ENCODE peak calls at places on chromosome 1, in eight cellular contexts. S is Peyer's patch, F is IMR-90, C is heart left ventricle, J is A549, X is prostate gland, D is body of pancreas, U is spleen. R is an unnamed sample.

GRCh38 chr1:164440222-164440621 is 118.8 kb upstream of the PBX1 start:
- DNase-seq in S (no peak), F (no peak), C (peak), J (peak), X (no peak), D (peak), U (no peak), R (no peak)

GRCh38 chr1:221712776-221713431 is 29.0 kb downstream of the DUSP10 start:
- DNase-seq in S (no peak), F (no peak), C (no peak), J (no peak), X (no peak), D (no peak), U (peak), R (no peak)

GRCh38 chr1:74674278-74675048 is 871 bp upstream of the ERICH3 start:
- DNase-seq in S (no peak), F (no peak), C (no peak), J (no peak), X (no peak), D (no peak), U (no peak), R (no peak)

GRCh38 chr1:36223373-36223995 is 759 bp upstream of the THRAP3 start:
- DNase-seq in S (no peak), F (peak), C (no peak), J (peak), X (peak), D (no peak), U (no peak), R (no peak)

GRCh38 chr1:59635057-59635456 is 179.7 kb upstream of the HOOK1 start:
- DNase-seq in S (no peak), F (peak), C (no peak), J (no peak), X (no peak), D (no peak), U (no peak), R (no peak)

GRCh38 chr1:174982971-174983689 is 16.6 kb upstream of the CACYBP start:
- DNase-seq in S (no peak), F (peak), C (no peak), J (peak), X (no peak), D (no peak), U (no peak), R (no peak)

GRCh38 chr1:207854001-207854400 is 56.9 kb downstream of the CD34 start:
- DNase-seq in S (no peak), F (no peak), C (no peak), J (no peak), X (no peak), D (no peak), U (no peak), R (no peak)

GRCh38 chr1:160748877-160749269 is 9.8 kb downstream of the SLAMF7 start:
- DNase-seq in S (no peak), F (no peak), C (no peak), J (peak), X (no peak), D (no peak), U (no peak), R (no peak)

GRCh38 chr1:28370220-28371010 is 875 bp downstream of the PHACTR4 start:
- DNase-seq in S (no peak), F (peak), C (no peak), J (peak), X (peak), D (no peak), U (peak), R (no peak)

GRCh38 chr1:20250346-20250989 is 40.2 kb upstream of the VWA5B1 start:
- DNase-seq in S (peak), F (peak), C (no peak), J (peak), X (no peak), D (no peak), U (no peak), R (peak)

GRCh38 chr1:26288311-26288941 is 8.5 kb downstream of the SH3BGRL3 start:
- DNase-seq in S (no peak), F (peak), C (no peak), J (no peak), X (no peak), D (no peak), U (peak), R (no peak)

GRCh38 chr1:105072446-105072845 is 1322.7 kb downstream of the AMY1C start:
- DNase-seq in S (no peak), F (no peak), C (no peak), J (no peak), X (no peak), D (no peak), U (no peak), R (no peak)

GRCh38 chr1:241482761-241483250 is 36.7 kb downstream of the FH start:
- DNase-seq in S (no peak), F (peak), C (no peak), J (peak), X (no peak), D (no peak), U (no peak), R (no peak)

GRCh38 chr1:65791396-65791795 is 1.3 kb upstream of the PDE4B start:
- DNase-seq in S (no peak), F (peak), C (no peak), J (no peak), X (no peak), D (no peak), U (no peak), R (no peak)

GRCh38 chr1:71049951-71050598 is 2.5 kb upstream of the PTGER3 start:
- DNase-seq in S (no peak), F (peak), C (no peak), J (peak), X (peak), D (peak), U (no peak), R (no peak)

GRCh38 chr1:165403835-165404482 is 41.0 kb downstream of the RXRG start:
- DNase-seq in S (no peak), F (no peak), C (peak), J (peak), X (no peak), D (peak), U (no peak), R (no peak)

GRCh38 chr1:11337536-11338350 is 64.7 kb downstream of the UBIAD1 start:
- DNase-seq in S (peak), F (no peak), C (peak), J (peak), X (peak), D (peak), U (peak), R (no peak)

GRCh38 chr1:80542231-80542630 is 1258.5 kb upstream of the ADGRL2 start:
- DNase-seq in S (no peak), F (peak), C (no peak), J (no peak), X (no peak), D (no peak), U (no peak), R (no peak)

GRCh38 chr1:3017440-3018050 is 3.7 kb upstream of the ACTRT2 start:
- DNase-seq in S (no peak), F (no peak), C (no peak), J (no peak), X (no peak), D (peak), U (peak), R (peak)

GRCh38 chr1:224791362-224791941 is 138.0 kb upstream of the DNAH14 start:
- DNase-seq in S (no peak), F (no peak), C (no peak), J (no peak), X (no peak), D (no peak), U (no peak), R (no peak)

GRCh38 chr1:233197940-233198339 is 97.6 kb downstream of the PCNX2 start:
- DNase-seq in S (no peak), F (no peak), C (no peak), J (no peak), X (no peak), D (no peak), U (no peak), R (no peak)

GRCh38 chr1:116494351-116494692 is 76.5 kb downstream of the CD58 start:
- DNase-seq in S (no peak), F (no peak), C (no peak), J (no peak), X (no peak), D (no peak), U (no peak), R (no peak)

GRCh38 chr1:208174736-208175507 is 69.3 kb downstream of the PLXNA2 start:
- DNase-seq in S (no peak), F (peak), C (no peak), J (no peak), X (no peak), D (no peak), U (no peak), R (no peak)

GRCh38 chr1:115492880-115493279 is 148.9 kb upstream of the VANGL1 start:
- DNase-seq in S (no peak), F (peak), C (no peak), J (no peak), X (no peak), D (no peak), U (no peak), R (no peak)

DNA sequence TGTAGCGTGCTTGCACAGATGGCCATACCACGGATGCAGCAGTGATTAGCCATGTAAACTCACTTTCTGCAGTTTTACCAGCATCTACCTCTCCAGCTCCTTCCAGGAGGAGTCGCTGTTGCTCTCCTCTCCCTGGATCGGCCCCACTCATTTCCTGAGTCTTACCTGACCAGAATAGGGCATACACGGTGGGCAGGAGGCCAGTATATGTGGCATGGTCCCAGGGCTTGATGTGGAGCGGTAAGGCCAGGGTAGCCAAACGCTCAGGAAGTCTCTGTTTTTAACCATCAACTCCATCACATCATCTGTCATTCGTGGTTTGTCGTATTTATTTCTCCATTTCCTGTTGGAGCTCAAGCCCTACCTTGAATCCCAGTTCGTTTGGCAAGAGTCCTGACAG is 163.4 kb upstream of the USP24 start:
- DNase-seq in S (no peak), F (peak), C (peak), J (no peak), X (peak), D (peak), U (no peak), R (peak)
- TF ChIP-seq POLR2A in S (no peak), F (no peak), C (no peak), J (no peak), X (no peak), D (no peak), U (no peak), R (no peak)

DNA sequence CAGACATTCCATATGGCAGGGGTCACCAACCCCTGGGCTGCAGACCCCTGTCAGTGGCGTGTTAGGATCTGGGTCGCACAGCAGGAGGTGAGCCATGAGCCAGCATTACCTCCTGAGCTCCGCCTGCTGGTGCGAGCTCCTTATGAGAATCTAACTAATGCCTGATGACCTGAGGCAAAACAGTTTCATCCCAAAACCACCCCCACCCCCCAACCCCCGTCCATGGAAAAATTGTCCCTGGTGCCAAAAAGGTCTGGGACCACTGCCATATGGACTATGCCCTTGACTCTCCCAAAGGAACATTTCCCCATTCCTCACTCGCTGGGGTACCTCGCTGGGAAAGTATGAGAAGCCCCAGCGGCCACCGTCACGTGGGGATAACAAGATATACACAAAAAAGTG is 6.4 kb upstream of the CPT2 start:
- DNase-seq in S (no peak), F (no peak), C (no peak), J (no peak), X (no peak), D (peak), U (no peak), R (no peak)
- H3K4me3 ChIP-seq in S (no peak), F (no peak), C (no peak), J (no peak), X (no peak), D (no peak), U (no peak), R (no peak)

GRCh38 chr1:22791736-22792325 is 81.2 kb downstream of the EPHB2 start:
- DNase-seq in S (no peak), F (no peak), C (no peak), J (no peak), X (no peak), D (no peak), U (no peak), R (no peak)
- TF ChIP-seq POLR2A in S (no peak), F (no peak), C (no peak), J (no peak), X (no peak), D (no peak), U (no peak), R (no peak)

GRCh38 chr1:21933397-21934248 is 3.5 kb downstream of the HSPG2 start:
- DNase-seq in S (no peak), F (no peak), C (peak), J (no peak), X (peak), D (peak), U (no peak), R (peak)

GRCh38 chr1:21937034-21937371 is at the start of gene HSPG2:
- DNase-seq in S (no peak), F (no peak), C (no peak), J (no peak), X (no peak), D (no peak), U (no peak), R (no peak)

GRCh38 chr1:21936366-21937031 is 611 bp downstream of the HSPG2 start:
- DNase-seq in S (no peak), F (no peak), C (peak), J (no peak), X (no peak), D (no peak), U (peak), R (no peak)

GRCh38 chr1:21935891-21936365 is 1.2 kb downstream of the HSPG2 start:
- DNase-seq in S (no peak), F (no peak), C (peak), J (no peak), X (no peak), D (peak), U (no peak), R (no peak)

GRCh38 chr1:21935393-21935804 is 1.7 kb downstream of the HSPG2 start:
- DNase-seq in S (no peak), F (peak), C (peak), J (no peak), X (no peak), D (no peak), U (no peak), R (no peak)
- H3K4me3 ChIP-seq in S (peak), F (peak), C (peak), J (peak), X (peak), D (no peak), U (peak), R (peak)

DNA sequence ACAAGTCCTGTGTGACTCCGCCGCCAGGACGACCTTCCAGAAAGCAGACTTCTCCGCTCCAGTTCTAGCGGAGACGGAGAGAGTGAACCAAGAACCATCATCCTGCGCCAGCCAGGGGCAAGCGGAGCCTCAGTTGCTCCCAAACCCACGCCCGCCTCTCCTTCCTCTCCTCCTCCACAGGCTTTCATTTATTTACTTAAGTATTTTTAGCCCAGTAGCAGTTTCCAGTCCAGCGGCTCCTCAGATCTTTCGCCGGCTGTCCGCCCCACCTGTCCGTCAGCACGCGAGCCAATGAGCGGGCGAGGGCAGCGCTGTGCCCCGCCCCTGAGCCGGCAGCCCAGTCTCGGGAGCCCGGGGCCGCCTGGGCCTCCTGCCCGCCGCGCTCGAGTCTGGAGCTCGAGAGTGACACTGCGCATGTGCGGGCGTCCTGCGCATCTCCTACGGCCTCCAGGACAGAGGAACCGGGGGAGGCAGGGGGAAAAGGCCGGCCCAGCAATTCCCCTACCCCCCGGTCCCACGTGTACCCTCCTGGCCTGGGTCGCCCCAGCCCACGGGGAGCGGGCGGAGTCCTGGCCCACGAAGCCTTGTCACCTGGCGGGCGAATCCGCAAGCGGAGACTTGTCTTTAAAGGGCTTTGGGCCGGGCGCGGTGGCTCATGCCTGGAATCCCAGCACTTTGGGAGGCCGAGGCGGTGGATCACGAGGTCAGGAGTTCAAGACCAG is at the start of gene FALEC:
- DNase-seq in S (peak), F (peak), C (peak), J (peak), X (peak), D (peak), U (peak), R (peak)
- TF ChIP-seq POLR2A in S (peak), F (peak), C (peak), J (peak), X (peak), D (peak), U (no peak), R (no peak)

DNA sequence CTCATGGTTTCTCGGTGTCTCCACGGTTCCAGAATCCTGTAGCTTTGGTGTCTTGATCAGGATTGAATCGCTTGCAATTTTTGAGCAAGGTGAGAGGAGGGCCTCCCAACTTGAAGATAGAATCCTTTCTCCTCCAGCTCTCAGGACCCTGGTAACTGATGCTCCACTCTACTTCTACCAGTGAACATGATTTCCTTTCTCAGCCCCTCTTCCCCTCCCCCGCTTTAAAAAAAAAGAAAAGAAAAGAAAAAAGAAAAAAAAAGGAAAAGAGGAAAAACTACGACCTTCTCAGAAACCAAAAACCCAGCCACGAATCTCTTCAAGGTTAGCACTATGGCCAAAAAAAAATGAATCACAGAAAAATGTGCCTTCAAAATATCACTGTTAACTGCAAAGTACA is 1.2 kb downstream of the ARHGEF11 start:
- DNase-seq in S (no peak), F (no peak), C (no peak), J (no peak), X (no peak), D (no peak), U (no peak), R (no peak)
- H3K4me3 ChIP-seq in S (peak), F (peak), C (peak), J (peak), X (peak), D (no peak), U (peak), R (peak)